ENCODE peak calls at places on chromosomes 12 and 14, in four cellular contexts. D, A, F and R are unnamed samples.

GRCh38 chr12:114952573-114953196 is 268.7 kb upstream of the TBX3 start:
- DNase-seq in A (no peak), D (no peak), F (no peak), R (no peak)

GRCh38 chr12:113766133-113766879 is 199.8 kb downstream of the RBM19 start:
- DNase-seq in D (no peak), F (no peak), A (no peak), R (no peak)

GRCh38 chr12:19183121-19183838 is 53.7 kb downstream of the PLEKHA5 start:
- DNase-seq in D (peak), A (no peak), F (peak), R (no peak)

GRCh38 chr12:22684526-22685118 is 59.7 kb downstream of the ETNK1 start:
- DNase-seq in A (no peak), D (peak), F (peak), R (no peak)

GRCh38 chr12:64976131-64976530 is 145.0 kb downstream of the WIF1 start:
- DNase-seq in A (no peak), F (no peak), D (peak), R (no peak)

GRCh38 chr12:116565963-116566362 is 6.8 kb downstream of the MAP1LC3B2 start:
- DNase-seq in F (no peak), D (no peak), A (no peak), R (no peak)

GRCh38 chr14:54975856-54976255 is 51.0 kb downstream of the WDHD1 start:
- DNase-seq in A (no peak), F (no peak), D (peak), R (no peak)

GRCh38 chr12:97222391-97222790 is 240.2 kb upstream of the RMST start:
- DNase-seq in A (no peak), F (no peak), D (no peak), R (no peak)

GRCh38 chr12:47307680-47308399 is 228.1 kb upstream of the AMIGO2 start:
- DNase-seq in F (peak), D (peak), A (no peak), R (peak)

GRCh38 chr12:57518920-57519757 is 1.2 kb downstream of the DDIT3 start:
- DNase-seq in D (peak), A (no peak), F (peak), R (peak)